ENCODE peak calls at places on chromosome 4, in eight cellular contexts. L is astrocyte; A is GM23338; C is CD8-positive, alpha-beta T cell; V is breast epithelium; G is lower lobe of right lung; D is fibroblast of lung; U is suprapubic skin. Q is an unnamed sample.
A peak's percentile ranks its signal among the peaks of the same experiment; 100 is the strongest.

GRCh38 chr4:172705565-172705964 is 463.0 kb upstream of the GALNT7 start:
- DNase-seq in C (no peak), A (no peak), D (no peak), V (no peak), U (no peak), L (no peak), G (no peak), Q (no peak)

GRCh38 chr4:306551-306961 is 1.3 kb upstream of the ZNF732 start:
- DNase-seq in U (no peak), A (no peak), D (no peak), V (no peak), G (no peak), C (no peak), L (no peak), Q (no peak)

GRCh38 chr4:3700223-3700622 is 66.0 kb upstream of the ADRA2C start:
- DNase-seq in L (no peak), G (peak; percentile 24), C (no peak), V (no peak), U (peak; percentile 27), A (no peak), D (no peak), Q (no peak)

GRCh38 chr4:132809298-132810032 is 339.6 kb upstream of the PCDH10 start:
- DNase-seq in C (no peak), L (no peak), V (no peak), A (peak; percentile 77), G (no peak), U (no peak), D (no peak), Q (no peak)

GRCh38 chr4:102783006-102783405 is 22.2 kb upstream of the MANBA start:
- DNase-seq in G (no peak), V (no peak), A (no peak), U (no peak), L (no peak), C (no peak), D (peak; percentile 46), Q (no peak)

GRCh38 chr4:16248605-16249004 is 22.3 kb upstream of the TAPT1 start:
- DNase-seq in V (no peak), D (no peak), A (no peak), C (no peak), G (no peak), L (no peak), U (no peak), Q (no peak)

GRCh38 chr4:155822572-155822971 is 43.5 kb downstream of the ASIC5 start:
- DNase-seq in D (peak; percentile 17), U (no peak), L (no peak), C (no peak), G (no peak), V (no peak), A (no peak), Q (no peak)

GRCh38 chr4:8364848-8365350 is 75.6 kb downstream of the ACOX3 start:
- DNase-seq in C (no peak), D (no peak), V (no peak), U (peak; percentile 39), G (peak; percentile 17), L (no peak), A (no peak), Q (no peak)

GRCh38 chr4:168522371-168522770 is 25.5 kb downstream of the PALLD start:
- DNase-seq in L (no peak), V (no peak), C (no peak), U (no peak), G (no peak), D (no peak), A (no peak), Q (no peak)

GRCh38 chr4:138978600-138978999 is 37.0 kb upstream of the NOCT start:
- DNase-seq in A (peak; percentile 35), U (no peak), C (no peak), G (no peak), L (no peak), V (no peak), D (no peak), Q (no peak)

DNA sequence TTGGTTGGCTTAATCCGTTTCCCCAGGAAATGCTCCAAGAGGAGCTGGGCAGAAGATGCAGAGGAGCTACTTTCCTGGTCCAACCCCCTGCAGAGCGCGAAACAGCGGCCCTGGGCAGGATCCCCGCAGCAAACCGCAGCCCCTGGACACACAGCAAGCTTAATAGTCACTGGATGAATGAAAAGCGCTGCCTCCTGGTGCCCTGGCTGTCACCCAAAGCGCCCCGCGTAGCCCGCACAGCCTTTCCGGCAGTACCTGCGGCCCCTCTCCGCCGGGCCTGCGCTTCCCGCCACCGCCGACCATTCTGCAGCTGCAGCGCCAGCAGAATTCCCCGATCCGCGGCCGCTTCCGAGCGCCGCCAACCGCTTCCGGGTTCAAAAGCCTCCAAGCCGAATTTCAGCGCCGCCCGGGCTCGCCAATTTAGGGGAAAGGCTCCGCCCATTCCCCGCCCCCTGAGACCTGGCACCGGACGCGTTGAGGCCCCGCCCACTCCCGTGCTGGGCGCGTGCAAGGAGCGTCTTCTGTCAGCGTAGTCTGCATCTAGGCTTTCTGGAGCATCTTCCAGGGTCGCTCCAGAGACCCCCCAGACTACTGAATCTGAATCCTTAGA is at the start of gene HPF1:
- DNase-seq in D (peak; percentile 86), G (peak; percentile 96), A (peak; percentile 99), C (peak; percentile 88), U (peak; percentile 96), V (peak; percentile 89), L (peak; percentile 59), Q (peak; percentile 61)
- TF ChIP-seq CTCF in D (no peak), G (no peak), A (no peak), C (no peak), U (no peak), V (no peak), L (no peak), Q (no peak)

GRCh38 chr4:80202784-80203553 is 5.7 kb downstream of the PRDM8 start:
- DNase-seq in L (no peak), D (no peak), U (peak; percentile 66), A (peak; percentile 62), C (peak; percentile 26), V (no peak), G (peak; percentile 59), Q (no peak)
- H3K4me3 ChIP-seq in L (peak overlapping the region; percentile 68), D (peak overlapping the region; percentile 53), U (peak overlapping the region; percentile 83), A (peak overlapping the region; percentile 55), C (peak overlapping the region; percentile 67), V (peak overlapping the region; percentile 87), G (peak overlapping the region; percentile 57), Q (peak overlapping the region; percentile 57)

DNA sequence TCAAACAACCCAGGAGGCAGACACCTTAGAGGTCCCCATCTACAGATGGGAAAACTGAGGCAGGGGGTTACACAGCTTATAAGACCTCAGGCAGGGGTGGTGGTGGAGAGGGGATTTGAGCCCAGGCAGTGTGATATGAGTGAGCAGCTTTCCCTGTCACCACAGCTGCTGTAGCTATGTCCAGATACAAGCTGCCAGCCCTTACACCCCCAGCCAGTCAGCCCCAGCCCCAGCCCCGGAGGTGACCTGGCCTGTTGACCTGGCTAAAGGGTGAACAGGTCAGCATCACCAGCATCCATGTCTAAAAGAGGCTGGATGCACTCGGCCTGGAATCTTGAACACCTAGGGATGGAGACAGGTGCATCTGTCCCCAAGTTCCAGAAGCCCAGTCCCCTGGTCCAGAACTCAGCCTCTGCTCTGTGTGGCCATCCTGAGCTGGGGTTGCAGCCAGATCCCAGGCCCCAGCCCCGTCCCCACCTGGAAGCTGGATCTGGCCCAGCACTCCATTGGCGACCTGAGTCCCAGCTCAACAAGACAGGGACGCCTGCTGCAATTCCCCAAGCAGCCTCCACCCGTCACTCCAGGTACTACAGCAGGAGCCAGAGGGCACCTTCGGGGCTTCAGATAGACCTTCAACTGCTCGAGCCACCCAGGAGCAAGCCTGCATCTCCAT is 89.5 kb downstream of the JAKMIP1 start:
- DNase-seq in U (no peak), L (no peak), D (no peak), A (no peak), C (no peak), G (no peak), V (no peak), Q (no peak)
- H3K27ac ChIP-seq in U (no peak overlapping the region), L (no peak overlapping the region), D (no peak overlapping the region), A (no peak overlapping the region), C (no peak overlapping the region), G (no peak overlapping the region), V (no peak overlapping the region), Q (no peak overlapping the region)

GRCh38 chr4:19786616-19787015 is 465.1 kb upstream of the SLIT2 start:
- DNase-seq in A (no peak), D (no peak), L (no peak), U (no peak), V (no peak), C (no peak), G (no peak), Q (no peak)

GRCh38 chr4:19791422-19792113 is 460.1 kb upstream of the SLIT2 start:
- DNase-seq in A (peak; percentile 4), L (no peak), U (no peak), D (no peak), C (no peak), G (no peak), V (no peak), Q (peak; percentile 34)
- TF ChIP-seq CTCF in A (peak; percentile 42), L (peak; percentile 10), U (no peak), D (no peak), C (no peak), G (no peak), V (no peak), Q (peak; percentile 48)